ENCODE peak calls at places on chromosomes 1 and 21, in ten cellular contexts. W, V, F, Z, N, R, X, P, S and K are unnamed samples.
A peak's percentile ranks its signal among the peaks of the same experiment; 100 is the strongest.

GRCh38 chr1:108016451-108016920 is 51.5 kb upstream of the VAV3 start:
- DNase-seq in W (no peak), V (no peak), F (peak; percentile 13), Z (peak; percentile 85), N (no peak), R (no peak), X (peak; percentile 70), P (peak; percentile 45), S (no peak), K (peak; percentile 65)

GRCh38 chr1:47837866-47838561 is 159.2 kb downstream of the TRABD2B start:
- DNase-seq in W (no peak), V (no peak), F (no peak), Z (no peak), N (peak; percentile 88), R (no peak), X (no peak), P (no peak), S (no peak), K (no peak)

GRCh38 chr21:25639167-25639921 is at the start of gene JAM2:
- DNase-seq in W (no peak), V (peak; percentile 75), F (no peak), Z (peak; percentile 68), N (no peak), R (peak; percentile 75), X (peak; percentile 36), P (peak; percentile 36), S (no peak), K (no peak)

GRCh38 chr1:15693371-15693770 is 9.3 kb downstream of the PLEKHM2 start:
- DNase-seq in W (no peak), V (no peak), F (no peak), Z (no peak), N (no peak), R (no peak), X (no peak), P (no peak), S (no peak), K (no peak)

GRCh38 chr1:194043984-194044755 is 857.8 kb upstream of the B3GALT2 start:
- DNase-seq in W (no peak), V (no peak), F (no peak), Z (no peak), N (no peak), R (no peak), X (peak; percentile 90), P (no peak), S (no peak), K (no peak)

GRCh38 chr1:214317300-214317699 is 36.3 kb downstream of the SMYD2 start:
- DNase-seq in W (no peak), V (peak; percentile 85), F (no peak), Z (peak; percentile 78), N (peak; percentile 3), R (no peak), X (no peak), P (no peak), S (peak; percentile 82), K (no peak)

GRCh38 chr21:46667735-46668380 is 32.4 kb downstream of the PRMT2 start:
- DNase-seq in W (no peak), V (peak; percentile 74), F (peak; percentile 22), Z (peak; percentile 75), N (peak; percentile 14), R (peak; percentile 79), X (peak; percentile 39), P (no peak), S (no peak), K (no peak)

GRCh38 chr1:113929750-113930498 is 800 bp downstream of the HIPK1 start:
- DNase-seq in W (no peak), V (no peak), F (no peak), Z (peak; percentile 66), N (no peak), R (peak; percentile 73), X (peak; percentile 12), P (peak; percentile 67), S (no peak), K (peak; percentile 48)

GRCh38 chr1:112803906-112804762 is 89.0 kb upstream of the PPM1J start:
- DNase-seq in W (peak; percentile 61), V (peak; percentile 87), F (peak; percentile 69), Z (peak; percentile 86), N (peak; percentile 48), R (peak; percentile 89), X (peak; percentile 68), P (peak; percentile 71), S (no peak), K (peak; percentile 70)

GRCh38 chr1:203448521-203449061 is 27.0 kb upstream of the PRELP start:
- DNase-seq in W (no peak), V (no peak), F (no peak), Z (peak; percentile 87), N (no peak), R (no peak), X (no peak), P (no peak), S (no peak), K (no peak)

GRCh38 chr1:9426291-9426711 is 113.0 kb upstream of the SLC25A33 start:
- DNase-seq in W (no peak), V (no peak), F (no peak), Z (no peak), N (no peak), R (no peak), X (no peak), P (no peak), S (no peak), K (peak; percentile 97)

GRCh38 chr1:9422921-9423505 is 116.3 kb upstream of the SLC25A33 start:
- DNase-seq in W (no peak), V (no peak), F (no peak), Z (no peak), N (no peak), R (no peak), X (no peak), P (no peak), S (no peak), K (no peak)

GRCh38 chr1:9425859-9426258 is 113.4 kb upstream of the SLC25A33 start:
- DNase-seq in W (no peak), V (no peak), F (no peak), Z (no peak), N (no peak), R (no peak), X (no peak), P (no peak), S (no peak), K (no peak)

GRCh38 chr1:9422321-9422720 is 116.9 kb upstream of the SLC25A33 start:
- DNase-seq in W (no peak), V (no peak), F (no peak), Z (no peak), N (no peak), R (no peak), X (no peak), P (no peak), S (no peak), K (no peak)

DNA sequence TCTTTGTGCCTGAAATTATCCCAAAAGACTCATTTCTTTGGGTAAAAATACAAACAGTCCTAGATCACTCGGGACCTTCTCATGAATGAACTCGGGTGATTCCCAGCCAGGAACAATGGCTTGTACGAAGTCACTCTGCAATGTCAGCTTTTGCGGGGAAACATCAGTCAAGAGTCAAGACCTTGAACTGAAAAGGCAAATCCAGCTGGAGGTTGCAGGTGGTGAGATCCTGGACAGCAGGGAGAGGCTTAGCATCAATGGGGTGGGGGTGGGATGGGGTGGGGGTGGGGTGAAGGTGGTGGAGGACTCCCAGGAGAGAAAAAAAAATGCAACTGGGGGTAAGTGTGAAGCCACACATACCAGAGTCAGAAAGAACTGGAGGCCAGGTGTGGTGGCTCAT is 115.0 kb upstream of the SLC25A33 start:
- DNase-seq in W (no peak), V (no peak), F (no peak), Z (no peak), N (peak; percentile 35), R (no peak), X (no peak), P (peak; percentile 18), S (no peak), K (peak; percentile 53)
- H3K9ac ChIP-seq in W (no peak overlapping the region), V (no peak overlapping the region), F (no peak overlapping the region), Z (no peak overlapping the region), N (no peak overlapping the region), R (no peak overlapping the region), X (no peak overlapping the region), P (no peak overlapping the region), S (no peak overlapping the region), K (no peak overlapping the region)

GRCh38 chr1:115813735-115814134 is 27.2 kb downstream of the NHLH2 start:
- DNase-seq in W (no peak), V (no peak), F (no peak), Z (no peak), N (no peak), R (no peak), X (no peak), P (no peak), S (no peak), K (no peak)

GRCh38 chr1:115809847-115810246 is 31.1 kb downstream of the NHLH2 start:
- DNase-seq in W (no peak), V (no peak), F (no peak), Z (no peak), N (no peak), R (no peak), X (no peak), P (no peak), S (no peak), K (no peak)

GRCh38 chr1:115807723-115808122 is 33.2 kb downstream of the NHLH2 start:
- DNase-seq in W (peak; percentile 78), V (peak; percentile 61), F (peak; percentile 62), Z (peak; percentile 90), N (peak; percentile 64), R (peak; percentile 88), X (peak; percentile 81), P (peak; percentile 57), S (no peak), K (peak; percentile 54)

GRCh38 chr1:115811140-115811828 is 29.6 kb downstream of the NHLH2 start:
- DNase-seq in W (no peak), V (no peak), F (peak; percentile 82), Z (peak; percentile 83), N (no peak), R (no peak), X (no peak), P (no peak), S (no peak), K (no peak)

GRCh38 chr1:115810609-115811008 is 30.3 kb downstream of the NHLH2 start:
- DNase-seq in W (no peak), V (no peak), F (no peak), Z (no peak), N (no peak), R (no peak), X (no peak), P (no peak), S (no peak), K (no peak)
- H3K4me2 ChIP-seq in W (no peak overlapping the region), V (no peak overlapping the region), F (no peak overlapping the region), Z (no peak overlapping the region), N (no peak overlapping the region), R (no peak overlapping the region), X (no peak overlapping the region), P (no peak overlapping the region), S (no peak overlapping the region), K (no peak overlapping the region)

DNA sequence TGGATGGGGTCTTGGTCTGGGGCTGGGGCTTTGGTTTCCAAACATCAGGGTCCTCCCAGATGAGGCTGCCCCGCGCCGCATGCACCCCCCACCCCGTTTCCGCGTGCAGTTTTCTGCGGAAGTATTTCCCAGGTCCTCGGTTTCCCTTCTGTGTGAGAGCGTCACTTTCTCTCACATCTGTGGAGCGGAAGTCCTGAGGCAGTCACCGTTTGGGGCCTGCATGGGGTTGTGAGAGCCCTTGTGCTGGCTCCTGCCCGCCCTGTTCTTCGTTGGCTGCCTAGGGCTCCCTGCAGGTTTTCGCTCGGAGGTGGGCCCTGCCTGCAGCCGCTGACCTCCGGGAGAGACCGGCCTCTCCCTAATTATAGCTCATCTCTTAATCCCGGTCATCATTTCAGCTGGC is 88.0 kb downstream of the GALNT2 start:
- DNase-seq in W (no peak), V (no peak), F (no peak), Z (no peak), N (no peak), R (no peak), X (no peak), P (no peak), S (no peak), K (peak; percentile 30)
- H3K79me2 ChIP-seq in W (no peaks in the 10 kb centered on the region), V (no peaks in the 10 kb centered on the region), F (no peaks in the 10 kb centered on the region), Z (peaks cover 2% of the 10 kb centered on the region), N (peaks cover 30% of the 10 kb centered on the region), R (peaks cover 82% of the 10 kb centered on the region), X (peaks cover 36% of the 10 kb centered on the region), P (peaks cover 9% of the 10 kb centered on the region), S (peaks cover 3% of the 10 kb centered on the region), K (peaks cover 100% of the 10 kb centered on the region)

GRCh38 chr1:235859775-235860174 is 6.9 kb downstream of the LYST start:
- DNase-seq in W (no peak), V (no peak), F (no peak), Z (no peak), N (no peak), R (no peak), X (no peak), P (no peak), S (no peak), K (no peak)
- H3K9ac ChIP-seq in W (no peak overlapping the region), V (no peak overlapping the region), F (no peak overlapping the region), Z (no peak overlapping the region), N (no peak overlapping the region), R (no peak overlapping the region), X (no peak overlapping the region), P (no peak overlapping the region), S (no peak overlapping the region), K (no peak overlapping the region)